ENCODE peak calls at places on chromosome 14, in nine cellular contexts. O, G, K, H, W, N, D, F and S are unnamed samples.

GRCh38 chr14:20508367-20508766 is 3.0 kb downstream of the RNASE10 start:
- ATAC-seq in D (no peak), F (no peak), K (no peak), W (no peak), N (no peak), G (no peak), O (no peak), H (no peak), S (no peak)

GRCh38 chr14:71011479-71011878 is 104.2 kb downstream of the PCNX1 start:
- ATAC-seq in D (no peak), F (no peak), G (no peak), W (no peak), H (no peak), O (no peak), N (no peak), K (no peak), S (no peak)

GRCh38 chr14:64758025-64758521 is 53.8 kb downstream of the PLEKHG3 start:
- ATAC-seq in W (no peak), H (no peak), D (no peak), K (no peak), N (no peak), G (no peak), O (no peak), F (no peak), S (no peak)

GRCh38 chr14:105325303-105325702 is 10.8 kb downstream of the PACS2 start:
- ATAC-seq in H (no peak), O (no peak), F (no peak), K (no peak), W (no peak), G (no peak), N (no peak), D (no peak), S (no peak)

GRCh38 chr14:105268736-105269354 is 20.5 kb downstream of the BTBD6 start:
- ATAC-seq in K (no peak), F (no peak), O (no peak), H (no peak), D (no peak), G (no peak), W (no peak), N (no peak), S (no peak)

GRCh38 chr14:76829016-76829365 is 2.8 kb downstream of the LRRC74A start:
- ATAC-seq in W (no peak), O (peak), K (no peak), H (no peak), G (no peak), D (no peak), F (no peak), N (peak), S (no peak)

GRCh38 chr14:58572092-58572853 is 65.5 kb upstream of the DACT1 start:
- ATAC-seq in N (no peak), W (no peak), G (peak), K (peak), H (no peak), D (peak), F (no peak), O (peak), S (no peak)

GRCh38 chr14:23408307-23408630 is 196 bp upstream of the MYH6 start:
- ATAC-seq in K (no peak), H (no peak), W (no peak), D (no peak), N (peak), O (no peak), G (no peak), F (no peak), S (no peak)

GRCh38 chr14:51626788-51627187 is 24.9 kb upstream of the FRMD6 start:
- ATAC-seq in W (no peak), F (no peak), N (no peak), O (no peak), D (no peak), G (no peak), H (no peak), K (no peak), S (no peak)